ENCODE peak calls at places on chromosome 18, in seven cellular contexts. Y, V, J, R, A, E and D are unnamed samples.

GRCh38 chr18:8744656-8745055 is 39.3 kb downstream of the MTCL1 start:
- DNase-seq in Y (no peak), V (peak; percentile 42), J (no peak), R (no peak), A (no peak), E (no peak), D (no peak)

GRCh38 chr18:26854292-26854881 is 11.1 kb downstream of the AQP4 start:
- DNase-seq in Y (no peak), V (no peak), J (no peak), R (no peak), A (no peak), E (no peak), D (no peak)

GRCh38 chr18:6859676-6860422 is 130.3 kb downstream of the ARHGAP28 start:
- DNase-seq in Y (no peak), V (peak; percentile 39), J (no peak), R (no peak), A (no peak), E (no peak), D (no peak)

GRCh38 chr18:56662902-56663301 is 11.7 kb downstream of the WDR7 start:
- DNase-seq in Y (no peak), V (no peak), J (no peak), R (no peak), A (no peak), E (no peak), D (no peak)

GRCh38 chr18:6983366-6983765 is 134.2 kb downstream of the LAMA1 start:
- DNase-seq in Y (no peak), V (no peak), J (no peak), R (no peak), A (no peak), E (no peak), D (no peak)

GRCh38 chr18:63930774-63931354 is 18.2 kb upstream of the HMSD start:
- DNase-seq in Y (no peak), V (no peak), J (no peak), R (no peak), A (no peak), E (no peak), D (no peak)

GRCh38 chr18:32771169-32771751 is 1.6 kb downstream of the KLHL14 start:
- DNase-seq in Y (no peak), V (no peak), J (no peak), R (no peak), A (no peak), E (peak; percentile 88), D (no peak)

GRCh38 chr18:8773980-8774379 is 68.6 kb downstream of the MTCL1 start:
- DNase-seq in Y (no peak), V (no peak), J (no peak), R (no peak), A (no peak), E (no peak), D (no peak)